ENCODE peak calls at places on chromosome 18, in four cellular contexts. X is transverse colon, V is T-helper 1 cell, S is colonic mucosa. F is an unnamed sample.

GRCh38 chr18:5582054-5582453 is 38.3 kb upstream of the EPB41L3 start:
- DNase-seq in X (no peak), V (no peak), S (no peak), F (no peak)

GRCh38 chr18:49618741-49619392 is 57.0 kb downstream of the LIPG start:
- DNase-seq in X (peak), V (no peak), S (peak), F (no peak)

GRCh38 chr18:6741290-6741689 is 11.8 kb downstream of the ARHGAP28 start:
- DNase-seq in X (no peak), V (no peak), S (no peak), F (no peak)

GRCh38 chr18:80065705-80066104 is 31.5 kb downstream of the RBFA start:
- DNase-seq in X (no peak), V (no peak), S (no peak), F (no peak)

GRCh38 chr18:62957885-62958472 is 242.6 kb downstream of the PHLPP1 start:
- DNase-seq in X (peak), V (no peak), S (peak), F (peak)

GRCh38 chr18:23331091-23331920 is 121.8 kb upstream of the RIOK3 start:
- DNase-seq in X (no peak), V (no peak), S (no peak), F (no peak)

GRCh38 chr18:79429785-79430281 is 34.1 kb downstream of the NFATC1 start:
- DNase-seq in X (no peak), V (no peak), S (no peak), F (no peak)

GRCh38 chr18:55587341-55588000 is 521 bp downstream of the TCF4 start:
- DNase-seq in X (no peak), V (no peak), S (peak), F (no peak)

GRCh38 chr18:37261246-37261927 is 304.2 kb downstream of the CELF4 start:
- DNase-seq in X (no peak), V (no peak), S (no peak), F (no peak)

F was measured in CD4-positive, alpha-beta T cell.